ENCODE peak calls at places on chromosomes 5 and 9, in seven cellular contexts. S, P, D, N, F, G and J are unnamed samples.

GRCh38 chr5:139335811-139336210 is 5.8 kb upstream of the PAIP2 start:
- DNase-seq in S (no peak), G (no peak), N (no peak), F (no peak), D (peak; percentile 35), P (no peak), J (no peak)

GRCh38 chr9:83472221-83472665 is 66.0 kb downstream of the FRMD3 start:
- DNase-seq in P (no peak), N (peak; percentile 69), D (no peak), F (peak; percentile 68), G (peak; percentile 60), S (peak; percentile 19), J (peak; percentile 27)

GRCh38 chr5:79511945-79512493 is 1.9 kb downstream of the HOMER1 start:
- DNase-seq in S (no peak), P (no peak), N (no peak), G (no peak), D (peak; percentile 25), F (no peak), J (no peak)

GRCh38 chr5:77882670-77883257 is 106.6 kb upstream of the TBCA start:
- DNase-seq in N (no peak), F (peak; percentile 80), S (peak; percentile 70), D (peak; percentile 63), G (peak; percentile 53), P (no peak), J (peak; percentile 66)

GRCh38 chr5:142561029-142561428 is 124.9 kb downstream of the FGF1 start:
- DNase-seq in N (no peak), P (no peak), F (no peak), D (no peak), S (no peak), G (no peak), J (peak; percentile 39)

GRCh38 chr5:149271195-149271716 is 403 bp upstream of the AFAP1L1 start:
- DNase-seq in F (peak; percentile 73), P (no peak), N (peak; percentile 29), S (no peak), D (peak; percentile 37), G (no peak), J (no peak)

GRCh38 chr9:12774861-12775367 is at the start of gene LURAP1L:
- DNase-seq in F (peak; percentile 84), S (peak; percentile 76), N (peak; percentile 14), P (no peak), D (no peak), G (peak; percentile 80), J (peak; percentile 94)

GRCh38 chr5:151740958-151741373 is 17.5 kb downstream of the ATOX1 start:
- DNase-seq in S (peak; percentile 86), N (no peak), F (no peak), P (peak; percentile 43), D (no peak), G (peak; percentile 83), J (peak; percentile 85)

GRCh38 chr5:134138416-134139376 is 24.2 kb downstream of the TCF7 start:
- DNase-seq in P (no peak), D (no peak), G (peak; percentile 36), F (peak; percentile 84), S (peak; percentile 68), N (no peak), J (no peak)

GRCh38 chr5:34564706-34565235 is 91.4 kb upstream of the RAI14 start:
- DNase-seq in P (no peak), G (no peak), N (peak; percentile 26), D (no peak), F (peak; percentile 39), S (peak; percentile 74), J (no peak)

GRCh38 chr9:96086936-96087582 is 211.6 kb downstream of the ERCC6L2 start:
- DNase-seq in D (no peak), S (no peak), F (no peak), G (no peak), P (no peak), N (no peak), J (no peak)

GRCh38 chr5:181184845-181185216 is 20.2 kb downstream of the TRIM7 start:
- DNase-seq in N (peak; percentile 43), F (no peak), D (peak; percentile 50), S (no peak), P (no peak), G (no peak), J (no peak)

GRCh38 chr5:14557203-14557725 is 24.3 kb upstream of the OTULINL start:
- DNase-seq in G (no peak), F (no peak), P (no peak), D (no peak), S (no peak), N (no peak), J (no peak)

GRCh38 chr9:33234511-33235467 is 5.2 kb upstream of the SPINK4 start:
- DNase-seq in D (no peak), N (no peak), F (peak; percentile 81), P (no peak), S (peak; percentile 32), G (peak; percentile 9), J (peak; percentile 37)

GRCh38 chr9:118650407-118650806 is 718.8 kb downstream of the BRINP1 start:
- DNase-seq in F (no peak), P (no peak), N (no peak), D (no peak), G (no peak), S (no peak), J (no peak)

GRCh38 chr5:93054424-93055165 is 526.4 kb downstream of the NR2F1-AS1 start:
- DNase-seq in N (no peak), S (no peak), F (peak; percentile 56), D (peak; percentile 71), G (peak; percentile 64), P (no peak), J (peak; percentile 47)

GRCh38 chr5:154740957-154741356 is 14.2 kb upstream of the LARP1 start:
- DNase-seq in N (no peak), D (no peak), F (no peak), S (peak; percentile 71), P (no peak), G (peak; percentile 64), J (peak; percentile 72)

GRCh38 chr5:53543401-53543800 is 17.0 kb upstream of the NDUFS4 start:
- DNase-seq in N (no peak), F (no peak), S (peak; percentile 77), D (peak; percentile 34), G (peak; percentile 56), P (no peak), J (peak; percentile 28)

GRCh38 chr5:1140188-1140817 is 28.4 kb upstream of the SLC12A7 start:
- DNase-seq in G (peak; percentile 25), D (peak; percentile 77), S (peak; percentile 22), F (peak; percentile 67), N (peak; percentile 96), P (no peak), J (peak; percentile 43)

GRCh38 chr9:37001461-37001860 is 32.6 kb downstream of the PAX5 start:
- DNase-seq in S (no peak), F (no peak), P (no peak), G (peak; percentile 16), D (no peak), N (no peak), J (no peak)

GRCh38 chr9:37002036-37002412 is 32.0 kb downstream of the PAX5 start:
- DNase-seq in D (no peak), N (no peak), G (no peak), F (no peak), P (no peak), S (no peak), J (no peak)

GRCh38 chr9:37002413-37003217 is 31.5 kb downstream of the PAX5 start:
- DNase-seq in S (no peak), P (no peak), D (no peak), N (no peak), F (no peak), G (no peak), J (no peak)

GRCh38 chr9:36997414-36997813 is 36.7 kb downstream of the PAX5 start:
- DNase-seq in P (no peak), N (peak; percentile 47), S (peak; percentile 42), D (no peak), G (peak; percentile 8), F (no peak), J (no peak)

GRCh38 chr9:36999728-37000333 is 34.2 kb downstream of the PAX5 start:
- DNase-seq in P (no peak), S (no peak), N (no peak), F (no peak), G (no peak), D (peak; percentile 14), J (no peak)
- TF ChIP-seq CTCF in P (no peak), S (no peak), N (no peak), F (no peak), G (no peak), D (peak; percentile 3), J (no peak)

GRCh38 chr9:69222953-69223352 is 48.9 kb downstream of the TJP2 start:
- DNase-seq in F (no peak), G (no peak), D (no peak), N (no peak), P (no peak), S (no peak), J (no peak)

GRCh38 chr9:69218166-69218565 is 44.1 kb downstream of the TJP2 start:
- DNase-seq in F (no peak), N (no peak), S (no peak), P (no peak), D (no peak), G (no peak), J (no peak)

GRCh38 chr9:69221036-69221435 is 47.0 kb downstream of the TJP2 start:
- DNase-seq in N (no peak), S (no peak), G (no peak), P (no peak), F (no peak), D (no peak), J (no peak)

GRCh38 chr9:69229367-69229766 is 55.3 kb downstream of the TJP2 start:
- DNase-seq in F (no peak), S (no peak), D (no peak), P (no peak), G (no peak), N (no peak), J (no peak)

DNA sequence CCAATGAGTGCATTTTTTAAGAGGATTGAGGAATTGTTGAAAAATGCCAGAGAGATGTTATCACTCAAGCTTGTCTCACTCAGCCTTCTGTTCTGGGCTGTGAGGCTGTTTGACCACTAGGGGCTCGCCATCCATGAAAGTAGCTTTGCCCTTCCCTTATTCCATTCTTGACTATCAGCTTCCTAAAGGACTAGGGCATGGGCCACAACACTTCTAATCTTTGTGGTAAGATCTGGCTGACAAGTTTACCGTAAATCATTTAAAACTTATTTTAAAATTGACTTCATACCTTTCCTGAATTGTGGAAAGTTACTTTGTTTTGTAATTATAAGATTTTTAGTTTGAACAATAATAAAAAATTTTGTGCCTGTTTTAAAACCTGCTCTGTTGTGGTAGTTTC is 49.5 kb downstream of the TJP2 start:
- DNase-seq in G (peak; percentile 73), F (peak; percentile 60), S (peak; percentile 76), D (peak; percentile 12), P (peak; percentile 47), N (peak; percentile 49), J (peak; percentile 68)
- TF ChIP-seq CTCF in G (peak; percentile 81), F (peak; percentile 58), S (peak; percentile 90), D (peak; percentile 42), P (peak; percentile 83), N (peak; percentile 84), J (peak; percentile 88)

DNA sequence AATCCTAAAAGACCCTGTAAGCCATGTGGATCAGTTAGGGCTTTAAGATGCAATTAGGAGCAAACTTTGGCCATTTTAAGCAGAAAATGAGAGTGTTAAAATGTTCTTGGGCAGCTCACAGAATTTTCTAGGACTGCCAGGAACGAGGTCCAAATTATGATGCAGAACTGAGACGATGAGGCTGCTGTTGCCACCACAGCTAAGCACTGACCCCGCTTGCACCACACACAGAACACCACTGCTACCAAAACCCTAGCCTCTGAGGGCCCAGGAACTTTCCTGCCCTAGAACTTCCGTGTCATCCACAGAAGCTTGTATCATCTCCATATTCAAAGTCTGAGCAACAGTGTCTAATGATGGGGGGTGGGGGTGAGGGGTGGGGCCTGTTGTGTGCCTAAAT is 41.0 kb upstream of the PCSK1 start:
- DNase-seq in F (no peak), S (no peak), P (no peak), D (no peak), N (no peak), G (no peak), J (no peak)
- TF ChIP-seq CTCF in F (no peak), S (no peak), P (no peak), D (no peak), N (no peak), G (no peak), J (no peak)

GRCh38 chr9:121989010-121989409 is 104.1 kb downstream of the TTLL11 start:
- DNase-seq in G (no peak), N (peak; percentile 21), S (no peak), F (no peak), D (no peak), P (no peak), J (no peak)
- TF ChIP-seq CTCF in G (peak; percentile 4), N (no peak), S (peak; percentile 17), F (no peak), D (no peak), P (peak; percentile 52), J (peak; percentile 11)